ENCODE peak calls at places on chromosome 4, in eight cellular contexts. Z is suprapubic skin, I is testis, D is uterus, W is K562, R is tibial nerve, T is heart left ventricle, M is IMR-90. P is an unnamed sample. For H3K4me1, the result is how much of the 10 kb centered on the place peaks cover.

GRCh38 chr4:57158221-57158620 is 48.0 kb upstream of the IGFBP7 start:
- DNase-seq in Z (no peak), I (no peak), D (no peak), W (no peak), R (no peak), T (no peak), M (no peak), P (no peak)

GRCh38 chr4:71445819-71446218 is 107.0 kb downstream of the SLC4A4 start:
- DNase-seq in Z (no peak), I (no peak), D (no peak), W (no peak), R (no peak), T (no peak), M (no peak), P (peak)

GRCh38 chr4:74522251-74522991 is 77.5 kb downstream of the AREG start:
- DNase-seq in Z (no peak), I (no peak), D (no peak), W (no peak), R (no peak), T (no peak), M (peak), P (no peak)

GRCh38 chr4:155855897-155856296 is 10.2 kb downstream of the ASIC5 start:
- DNase-seq in Z (no peak), I (no peak), D (no peak), W (no peak), R (no peak), T (no peak), M (no peak), P (no peak)

GRCh38 chr4:157280673-157281072 is 60.1 kb downstream of the GRIA2 start:
- DNase-seq in Z (no peak), I (no peak), D (no peak), W (no peak), R (no peak), T (no peak), M (no peak), P (no peak)

GRCh38 chr4:143986173-143986572 is 33.0 kb downstream of the GYPB start:
- DNase-seq in Z (no peak), I (no peak), D (no peak), W (no peak), R (no peak), T (no peak), M (no peak), P (no peak)

GRCh38 chr4:150357829-150358228 is 224.1 kb upstream of the MAB21L2 start:
- DNase-seq in Z (no peak), I (no peak), D (no peak), W (no peak), R (no peak), T (no peak), M (no peak), P (no peak)

GRCh38 chr4:99447079-99447478 is 11.9 kb upstream of the ADH7 start:
- DNase-seq in Z (no peak), I (no peak), D (no peak), W (no peak), R (no peak), T (no peak), M (peak), P (peak)

GRCh38 chr4:100175853-100176252 is 14.4 kb downstream of the DDIT4L start:
- DNase-seq in Z (no peak), I (no peak), D (no peak), W (no peak), R (no peak), T (no peak), M (no peak), P (no peak)

GRCh38 chr4:184536881-184537248 is 62.5 kb upstream of the IRF2 start:
- DNase-seq in Z (no peak), I (no peak), D (no peak), W (peak), R (no peak), T (no peak), M (no peak), P (no peak)

GRCh38 chr4:100836929-100837328 is 319.1 kb upstream of the EMCN start:
- DNase-seq in Z (no peak), I (no peak), D (no peak), W (no peak), R (no peak), T (no peak), M (no peak), P (no peak)

GRCh38 chr4:76895619-76896018 is 2.3 kb downstream of the SOWAHB start:
- DNase-seq in Z (no peak), I (no peak), D (no peak), W (no peak), R (no peak), T (no peak), M (no peak), P (no peak)

GRCh38 chr4:187598246-187598645 is 397.3 kb upstream of the ZFP42 start:
- DNase-seq in Z (no peak), I (no peak), D (no peak), W (no peak), R (no peak), T (no peak), M (peak), P (no peak)

GRCh38 chr4:186021461-186022167 is 47.3 kb upstream of the TLR3 start:
- DNase-seq in Z (no peak), I (peak), D (peak), W (no peak), R (no peak), T (no peak), M (peak), P (peak)

GRCh38 chr4:21134994-21135393 is 434.7 kb downstream of the PACRGL start:
- DNase-seq in Z (no peak), I (no peak), D (no peak), W (no peak), R (no peak), T (no peak), M (no peak), P (no peak)

GRCh38 chr4:38667005-38667771 is 3.2 kb downstream of the KLF3 start:
- DNase-seq in Z (peak), I (peak), D (peak), W (peak), R (peak), T (peak), M (peak), P (peak)
- TF ChIP-seq POLR2A in Z (no peak), I (no peak), D (peak), W (peak), R (peak), T (no peak), M (peak), P (peak)

GRCh38 chr4:3302786-3303444 is 10.1 kb downstream of the RGS12 start:
- DNase-seq in Z (peak), I (peak), D (no peak), W (no peak), R (no peak), T (no peak), M (no peak), P (no peak)

GRCh38 chr4:3300198-3300671 is 7.4 kb downstream of the RGS12 start:
- DNase-seq in Z (peak), I (no peak), D (no peak), W (no peak), R (no peak), T (no peak), M (no peak), P (no peak)

GRCh38 chr4:3302164-3302785 is 9.5 kb downstream of the RGS12 start:
- DNase-seq in Z (peak), I (no peak), D (no peak), W (no peak), R (no peak), T (no peak), M (no peak), P (peak)

GRCh38 chr4:3303445-3303824 is 10.6 kb downstream of the RGS12 start:
- DNase-seq in Z (no peak), I (no peak), D (no peak), W (no peak), R (peak), T (no peak), M (no peak), P (no peak)

GRCh38 chr4:3301450-3302163 is 8.8 kb downstream of the RGS12 start:
- DNase-seq in Z (no peak), I (no peak), D (no peak), W (no peak), R (no peak), T (no peak), M (no peak), P (peak)
- H3K4me1 ChIP-seq in Z (under half), I (under half), D (under half), W (under half), R (under half), T (under half), M (under half), P (under half)

GRCh38 chr4:3130826-3131225 is 56.3 kb downstream of the HTT start:
- DNase-seq in Z (no peak), I (no peak), D (no peak), W (no peak), R (no peak), T (no peak), M (no peak), P (no peak)
- TF ChIP-seq POLR2A in Z (no peak), I (no peak), D (no peak), W (no peak), R (no peak), T (no peak), M (no peak), P (no peak)

DNA sequence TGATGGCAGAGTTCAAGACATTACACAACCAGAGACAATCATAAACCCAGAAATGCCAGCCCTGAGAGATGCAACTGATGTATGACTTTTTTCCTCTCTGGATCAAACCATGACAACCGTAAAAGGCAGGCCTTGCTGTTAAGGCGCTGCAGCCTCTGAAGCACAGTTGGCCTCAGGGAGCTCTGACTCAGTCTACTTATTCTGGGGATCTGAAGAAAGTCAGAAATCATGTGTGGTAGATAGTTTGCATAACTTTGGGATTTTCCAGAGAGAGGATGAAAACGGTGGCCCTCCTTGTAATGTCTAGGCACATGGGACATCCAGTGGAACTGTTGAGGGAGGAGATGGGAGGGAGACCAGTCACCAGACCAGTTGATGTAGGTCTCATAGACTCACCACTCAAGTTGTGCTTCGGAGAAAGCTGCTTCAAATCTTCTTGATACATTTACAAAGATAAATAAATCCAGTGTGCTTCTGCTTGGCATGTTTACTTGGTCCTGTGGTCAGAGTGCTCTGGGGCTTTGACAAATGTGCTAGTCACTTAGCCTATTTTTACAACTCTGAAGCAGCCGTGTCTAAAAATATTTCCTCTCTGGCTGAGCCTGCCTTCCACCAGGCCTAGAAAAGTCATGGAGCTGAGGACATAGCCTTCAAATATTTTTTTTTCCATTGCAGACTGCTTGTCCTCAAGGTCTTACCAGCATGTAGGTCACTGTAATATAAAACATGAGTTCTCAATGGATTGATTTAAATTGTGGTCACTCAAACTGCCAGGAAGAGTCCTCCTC is 7.5 kb downstream of the HADH start:
- DNase-seq in Z (no peak), I (peak), D (no peak), W (no peak), R (no peak), T (peak), M (peak), P (no peak)
- H3K4me1 ChIP-seq in Z (under half), I (under half), D (under half), W (half or more), R (under half), T (half or more), M (under half), P (under half)

GRCh38 chr4:7564242-7564641 is 129.5 kb upstream of the PSAPL1 start:
- DNase-seq in Z (no peak), I (peak), D (no peak), W (no peak), R (no peak), T (no peak), M (no peak), P (no peak)
- TF ChIP-seq POLR2A in Z (no peak), I (no peak), D (no peak), W (no peak), R (no peak), T (no peak), M (no peak), P (no peak)

GRCh38 chr4:4941741-4942140 is 77.5 kb downstream of the CYTL1 start:
- DNase-seq in Z (no peak), I (no peak), D (no peak), W (no peak), R (no peak), T (no peak), M (no peak), P (peak)
- H3K4me1 ChIP-seq in Z (under half), I (under half), D (under half), W (under half), R (under half), T (under half), M (under half), P (under half)

GRCh38 chr4:81757706-81758105 is 286.0 kb upstream of the RASGEF1B start:
- DNase-seq in Z (no peak), I (no peak), D (no peak), W (no peak), R (no peak), T (no peak), M (no peak), P (no peak)

GRCh38 chr4:81756042-81756441 is 284.3 kb upstream of the RASGEF1B start:
- DNase-seq in Z (no peak), I (no peak), D (no peak), W (no peak), R (no peak), T (no peak), M (no peak), P (no peak)

GRCh38 chr4:81758865-81759264 is 287.2 kb upstream of the RASGEF1B start:
- DNase-seq in Z (no peak), I (no peak), D (no peak), W (no peak), R (no peak), T (no peak), M (no peak), P (no peak)

GRCh38 chr4:81754169-81754568 is 282.5 kb upstream of the RASGEF1B start:
- DNase-seq in Z (no peak), I (no peak), D (no peak), W (no peak), R (no peak), T (no peak), M (no peak), P (no peak)

GRCh38 chr4:81756973-81757372 is 285.3 kb upstream of the RASGEF1B start:
- DNase-seq in Z (no peak), I (no peak), D (no peak), W (no peak), R (no peak), T (no peak), M (no peak), P (no peak)
- TF ChIP-seq POLR2A in Z (no peak), I (no peak), D (no peak), W (no peak), R (no peak), T (no peak), M (no peak), P (no peak)

DNA sequence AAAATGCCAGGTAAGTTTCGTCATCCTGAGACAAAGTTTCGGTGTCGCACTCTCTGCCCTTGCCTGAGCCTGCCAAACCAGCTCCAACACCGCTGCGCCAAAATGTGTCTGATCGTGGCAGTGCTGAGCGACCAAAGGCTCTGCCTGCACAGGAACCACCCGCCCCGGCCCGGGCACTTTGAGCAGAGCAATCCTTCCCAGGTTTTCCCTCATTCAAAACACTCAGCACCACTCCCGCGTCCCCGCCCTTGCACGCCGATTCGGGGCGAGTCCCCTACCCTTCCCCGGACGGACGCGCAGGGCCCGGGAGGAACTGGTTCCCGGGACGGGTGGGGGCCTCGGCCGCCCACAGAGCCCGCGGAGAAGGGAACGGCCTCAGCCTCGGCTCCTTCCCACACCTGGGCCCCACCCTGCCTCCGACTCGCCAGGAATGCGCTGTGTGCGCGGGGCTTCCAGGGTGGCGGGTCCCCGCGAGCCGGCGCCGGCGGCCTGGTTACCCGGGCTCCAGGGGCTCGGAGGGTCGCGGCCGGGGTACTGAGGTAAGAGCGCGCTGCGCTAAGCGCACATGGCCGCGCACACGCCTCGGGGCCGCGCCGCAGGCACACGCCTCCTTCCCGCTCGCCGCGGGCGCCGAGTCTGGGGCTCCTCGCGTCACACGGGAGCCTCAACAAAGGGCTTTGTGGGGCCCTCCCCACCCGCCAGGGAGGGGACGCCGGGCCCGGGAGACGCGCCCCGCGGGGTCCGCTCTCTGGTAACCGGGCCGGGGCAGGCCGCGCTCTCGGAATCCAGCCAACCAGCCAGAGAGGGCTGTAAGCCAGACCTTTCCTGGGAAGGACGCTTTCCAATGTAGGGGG is at the start of gene C4orf36:
- DNase-seq in Z (peak), I (peak), D (peak), W (peak), R (peak), T (peak), M (peak), P (peak)
- H3K4me1 ChIP-seq in Z (under half), I (under half), D (under half), W (under half), R (under half), T (under half), M (under half), P (under half)

DNA sequence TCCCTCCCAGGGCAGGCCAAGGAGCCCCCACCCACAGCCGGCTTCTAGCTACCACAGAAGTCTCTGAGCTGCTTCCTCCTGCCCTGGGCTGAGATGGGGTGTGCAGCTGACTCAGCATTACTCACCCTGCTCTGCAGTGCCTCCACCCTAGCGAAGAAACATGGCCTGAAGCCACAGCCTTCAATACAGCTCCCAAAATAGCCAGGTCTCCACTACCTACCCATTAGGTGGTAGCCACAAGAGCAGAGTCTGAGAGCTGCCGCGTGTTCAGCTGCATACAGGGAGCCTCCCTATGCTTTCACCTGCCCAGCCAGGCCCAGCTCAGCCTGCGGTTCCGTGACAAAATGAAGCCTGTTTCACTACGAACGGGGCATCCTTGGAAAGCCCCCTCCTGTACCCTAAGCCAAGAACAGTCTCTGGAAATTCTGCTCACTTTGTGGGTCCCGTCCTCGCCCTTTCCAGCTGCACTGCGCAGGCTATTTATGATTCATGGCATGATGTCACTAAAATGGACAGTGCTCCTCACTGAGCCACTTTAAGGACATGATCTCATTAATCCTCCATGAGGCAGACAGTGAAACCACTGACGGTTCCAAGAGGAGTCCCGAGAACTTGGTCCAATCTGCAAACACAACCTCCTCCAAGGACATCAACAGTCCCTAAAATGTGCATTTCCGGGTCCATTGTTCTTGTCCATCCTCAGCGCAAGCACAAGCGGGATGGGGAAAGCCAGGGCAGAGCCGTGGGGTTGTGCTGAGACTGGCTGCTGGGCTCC is 20.2 kb downstream of the WDR1 start:
- DNase-seq in Z (no peak), I (peak), D (peak), W (peak), R (peak), T (peak), M (peak), P (no peak)
- TF ChIP-seq POLR2A in Z (no peak), I (no peak), D (no peak), W (no peak), R (no peak), T (no peak), M (no peak), P (no peak)

GRCh38 chr4:107148922-107149321 is 112.8 kb upstream of the DKK2 start:
- DNase-seq in Z (no peak), I (no peak), D (no peak), W (no peak), R (no peak), T (no peak), M (no peak), P (no peak)
- H3K4me1 ChIP-seq in Z (under half), I (under half), D (under half), W (under half), R (under half), T (under half), M (under half), P (under half)